ENCODE peak calls at places on chromosomes 6 and 20, in seven cellular contexts. Y is Peyer's patch, T is K562, S is epithelial cell of esophagus, E is B cell, F is omental fat pad, A is WTC11. W is an unnamed sample.

GRCh38 chr6:163191704-163192537 is 222.6 kb upstream of the QKI start:
- DNase-seq in F (no peak), S (no peak), Y (no peak), A (no peak), E (no peak), T (no peak), W (no peak)

GRCh38 chr6:28980797-28981390 is 24.2 kb downstream of the ZNF311 start:
- DNase-seq in E (peak; percentile 54), Y (peak; percentile 44), T (peak; percentile 84), S (peak; percentile 62), F (no peak), A (peak; percentile 76), W (peak; percentile 74)

GRCh38 chr6:120077489-120077888 is 727.9 kb upstream of the MAN1A1 start:
- DNase-seq in F (no peak), Y (no peak), E (no peak), A (peak; percentile 28), T (no peak), S (peak; percentile 44), W (no peak)

GRCh38 chr6:147712841-147713240 is 204.4 kb downstream of the SAMD5 start:
- DNase-seq in S (no peak), E (no peak), T (no peak), Y (no peak), F (no peak), A (no peak), W (no peak)

GRCh38 chr20:54093423-54094267 is 23.3 kb upstream of the BCAS1 start:
- DNase-seq in A (no peak), S (no peak), F (no peak), T (no peak), Y (no peak), E (no peak), W (no peak)

GRCh38 chr6:17281100-17281496 is at the start of gene RBM24:
- DNase-seq in A (peak; percentile 71), E (no peak), Y (no peak), T (no peak), F (peak; percentile 26), S (peak; percentile 77), W (peak; percentile 59)

GRCh38 chr6:3426817-3427739 is 29.8 kb downstream of the SLC22A23 start:
- DNase-seq in E (no peak), S (no peak), T (no peak), Y (no peak), F (no peak), A (no peak), W (no peak)

GRCh38 chr6:84511929-84512328 is 252.5 kb downstream of the TBX18 start:
- DNase-seq in E (no peak), F (no peak), A (no peak), T (no peak), S (no peak), Y (no peak), W (no peak)

GRCh38 chr6:131773284-131773950 is 34.4 kb upstream of the ENPP1 start:
- DNase-seq in A (no peak), E (no peak), Y (no peak), S (no peak), F (no peak), T (no peak), W (no peak)

GRCh38 chr6:75882734-75883133 is 133.7 kb downstream of the MYO6 start:
- DNase-seq in F (no peak), T (no peak), E (no peak), S (peak; percentile 84), Y (no peak), A (no peak), W (no peak)

GRCh38 chr20:45087115-45087785 is 13.7 kb downstream of the KCNS1 start:
- DNase-seq in E (no peak), F (no peak), T (no peak), Y (no peak), S (no peak), A (no peak), W (no peak)

GRCh38 chr20:63315982-63316491 is 23.1 kb downstream of the COL20A1 start:
- DNase-seq in E (no peak), S (no peak), T (no peak), A (no peak), Y (no peak), F (no peak), W (no peak)

GRCh38 chr6:130906736-130907381 is 79.7 kb downstream of the SMLR1 start:
- DNase-seq in E (no peak), S (peak; percentile 36), F (no peak), A (no peak), Y (no peak), T (no peak), W (no peak)

GRCh38 chr6:4449409-4449808 is 314.0 kb upstream of the ECI2 start:
- DNase-seq in S (peak; percentile 33), E (no peak), T (no peak), Y (no peak), F (no peak), A (no peak), W (no peak)

GRCh38 chr20:22686097-22686496 is 101.7 kb upstream of the FOXA2 start:
- DNase-seq in Y (no peak), A (peak; percentile 69), F (no peak), S (peak; percentile 82), E (no peak), T (peak; percentile 44), W (no peak)

GRCh38 chr6:15260099-15260821 is 14.4 kb downstream of the JARID2 start:
- DNase-seq in A (no peak), T (no peak), S (no peak), E (no peak), F (no peak), Y (no peak), W (no peak)

GRCh38 chr20:48364688-48365421 is 462.9 kb downstream of the PREX1 start:
- DNase-seq in E (peak; percentile 36), F (no peak), S (no peak), Y (no peak), A (no peak), T (no peak), W (peak; percentile 66)

GRCh38 chr6:118912646-118913045 is 18.7 kb downstream of the ASF1A start:
- DNase-seq in T (no peak), S (no peak), F (no peak), A (no peak), E (no peak), Y (no peak), W (no peak)

GRCh38 chr6:890201-890600 is 197.3 kb upstream of the EXOC2 start:
- DNase-seq in S (no peak), A (no peak), F (no peak), T (no peak), E (no peak), Y (no peak), W (no peak)

GRCh38 chr6:139117734-139118133 is 17.1 kb upstream of the HECA start:
- DNase-seq in F (no peak), A (no peak), S (no peak), E (no peak), T (no peak), Y (no peak), W (no peak)
- TF ChIP-seq CTCF in F (no peak), A (no peak), S (no peak), E (no peak), T (no peak), Y (peak; percentile 29), W (no peak)

DNA sequence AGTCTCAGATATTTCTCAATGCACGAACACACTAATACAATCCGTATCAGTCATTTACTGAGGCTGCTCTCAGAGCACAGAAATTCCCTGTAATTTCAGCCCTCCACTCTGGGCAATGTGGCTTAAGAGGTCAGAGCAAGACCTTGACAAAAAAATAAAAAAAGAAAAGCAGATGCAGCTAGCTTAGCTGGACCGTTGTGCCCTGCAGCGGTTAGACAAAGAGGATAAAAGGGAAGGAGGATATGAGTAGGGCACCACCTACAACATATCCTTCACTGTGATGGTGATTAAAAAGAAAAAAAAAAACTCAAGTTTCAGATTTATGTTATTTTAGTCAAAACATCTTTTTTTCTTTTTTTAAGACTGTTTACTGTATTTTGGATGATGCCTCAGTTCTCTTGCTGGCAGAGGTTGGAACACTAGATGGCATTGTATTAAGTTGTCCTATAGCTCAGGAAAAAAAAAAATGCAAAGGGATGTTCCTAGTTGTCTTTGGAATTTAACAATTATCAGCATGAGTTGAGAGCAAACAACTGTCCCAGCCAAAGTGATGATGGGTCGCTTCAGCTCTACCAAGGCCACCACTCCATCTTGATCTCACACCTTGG is 59.9 kb downstream of the ANKEF1 start:
- DNase-seq in Y (no peak), F (no peak), S (peak; percentile 26), A (no peak), T (no peak), E (no peak), W (no peak)
- TF ChIP-seq CTCF in Y (no peak), F (no peak), S (peak; percentile 23), A (no peak), T (no peak), E (no peak), W (no peak)

GRCh38 chr6:24720604-24721460 is 1.9 kb upstream of the C6orf62 start:
- DNase-seq in F (peak; percentile 99), E (peak; percentile 100), A (peak; percentile 100), S (peak; percentile 100), T (peak; percentile 98), Y (peak; percentile 100), W (peak; percentile 96)
- TF ChIP-seq CTCF in F (no peak), E (no peak), A (no peak), S (no peak), T (no peak), Y (no peak), W (no peak)

GRCh38 chr6:104955491-104955890 is 1.4 kb upstream of the LIN28B start:
- DNase-seq in S (no peak), E (no peak), A (peak; percentile 34), F (no peak), T (peak; percentile 46), Y (no peak), W (no peak)

GRCh38 chr6:104956663-104957294 is at the start of gene LIN28B:
- DNase-seq in E (no peak), F (no peak), T (peak; percentile 30), A (no peak), S (no peak), Y (no peak), W (no peak)

GRCh38 chr6:104954091-104954797 is 2.7 kb upstream of the LIN28B start:
- DNase-seq in S (no peak), F (no peak), E (no peak), T (no peak), A (no peak), Y (no peak), W (no peak)

GRCh38 chr6:104957301-104958177 is 632 bp downstream of the LIN28B start:
- DNase-seq in Y (no peak), T (peak; percentile 47), S (no peak), F (no peak), A (peak; percentile 66), E (no peak), W (no peak)

DNA sequence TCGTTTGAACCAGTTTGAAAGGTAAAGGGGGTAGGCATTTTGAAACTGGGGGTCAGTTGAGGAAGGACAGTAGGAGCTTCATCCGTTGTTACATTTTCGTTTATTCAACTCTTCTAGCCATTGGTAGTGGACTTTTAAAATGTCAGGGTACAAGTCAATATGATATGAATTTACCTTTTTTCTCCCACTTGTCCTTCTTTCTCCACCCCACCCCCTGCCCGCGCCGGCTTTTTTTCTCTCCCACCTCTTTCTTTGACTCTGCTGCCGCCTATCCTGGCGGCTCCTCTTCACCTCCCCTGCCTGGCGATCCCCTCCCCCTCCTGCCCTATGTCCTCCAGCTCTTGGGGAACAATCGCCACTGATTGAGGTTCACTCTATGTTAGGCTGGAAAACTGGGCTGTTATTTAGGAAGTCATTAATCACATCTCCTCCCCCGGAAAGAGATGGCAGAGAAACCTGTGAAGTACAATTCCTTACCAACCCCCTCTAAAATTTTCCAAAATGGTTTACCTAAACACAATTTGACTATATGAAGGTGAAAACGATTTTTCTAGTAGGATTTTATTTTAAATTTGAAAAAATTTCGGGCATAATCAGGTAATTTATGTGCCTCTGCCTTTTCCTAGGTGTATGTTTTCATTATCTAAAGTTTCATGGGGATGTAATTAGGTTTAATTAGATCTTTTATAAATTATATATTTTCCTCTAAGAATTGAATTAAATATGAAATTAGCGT is 812 bp upstream of the LIN28B start:
- DNase-seq in T (peak; percentile 77), S (no peak), F (no peak), Y (no peak), E (no peak), A (peak; percentile 81), W (no peak)
- TF ChIP-seq CTCF in T (peak; percentile 10), S (no peak), F (no peak), Y (no peak), E (no peak), A (no peak), W (no peak)